ENCODE peak calls at places on chromosomes 5 and 9, in nine cellular contexts. A is fibroblast of the conjunctiva; W is G401; F is non-pigmented ciliary epithelial cell; Y is A172; X is NCI-H226; B is CD4-positive, alpha-beta T cell; H is HS-5; G is NCI-H446 treated with DMSO at 0.1 percent for 48 hours. I is an unnamed sample.

GRCh38 chr9:76438841-76439588 is 20.0 kb upstream of the GCNT1 start:
- DNase-seq in A (no peak), W (no peak), F (no peak), Y (no peak), X (no peak), B (no peak), H (no peak), G (no peak), I (no peak)

GRCh38 chr9:81683214-81683613 is 6.1 kb downstream of the TLE1 start:
- DNase-seq in A (no peak), W (no peak), F (no peak), Y (no peak), X (no peak), B (no peak), H (no peak), G (no peak), I (no peak)

GRCh38 chr5:176800024-176800423 is 10.3 kb upstream of the UNC5A start:
- DNase-seq in A (no peak), W (no peak), F (no peak), Y (no peak), X (no peak), B (no peak), H (no peak), G (no peak), I (no peak)

GRCh38 chr9:137851516-137852217 is 25.9 kb upstream of the CACNA1B start:
- DNase-seq in A (no peak), W (no peak), F (no peak), Y (no peak), X (peak), B (no peak), H (no peak), G (no peak), I (no peak)

GRCh38 chr5:56358703-56359428 is 125.7 kb upstream of the ANKRD55 start:
- DNase-seq in A (no peak), W (no peak), F (no peak), Y (peak), X (no peak), B (no peak), H (no peak), G (no peak), I (no peak)

GRCh38 chr9:94289691-94290090 is 30.6 kb downstream of the ZNF169 start:
- DNase-seq in A (no peak), W (no peak), F (no peak), Y (no peak), X (no peak), B (no peak), H (no peak), G (no peak), I (no peak)

GRCh38 chr5:42828661-42829060 is 17.0 kb upstream of the SELENOP start:
- DNase-seq in A (no peak), W (no peak), F (no peak), Y (no peak), X (no peak), B (no peak), H (no peak), G (no peak), I (no peak)

GRCh38 chr5:80246995-80247729 is 8.7 kb downstream of the SERINC5 start:
- DNase-seq in A (peak), W (no peak), F (peak), Y (peak), X (peak), B (peak), H (peak), G (no peak), I (peak)

GRCh38 chr5:59034498-59035186 is 451.8 kb downstream of the RAB3C start:
- DNase-seq in A (peak), W (no peak), F (no peak), Y (peak), X (peak), B (no peak), H (no peak), G (peak), I (no peak)

GRCh38 chr5:139636207-139636792 is 11.8 kb upstream of the CXXC5 start:
- DNase-seq in A (no peak), W (no peak), F (no peak), Y (no peak), X (peak), B (peak), H (no peak), G (no peak), I (no peak)

GRCh38 chr5:140322751-140323731 is 20.1 kb upstream of the PFDN1 start:
- DNase-seq in A (peak), W (peak), F (peak), Y (peak), X (peak), B (no peak), H (peak), G (no peak), I (peak)

I was measured in pons.